ENCODE peak calls at places on chromosome 20, in five cellular contexts. G, M, T, P and C are unnamed samples.

GRCh38 chr20:22762576-22763256 is 178.3 kb upstream of the FOXA2 start:
- DNase-seq in M (no peak), P (no peak), T (no peak), G (no peak), C (no peak)

GRCh38 chr20:9912858-9913434 is 74.1 kb upstream of the PAK5 start:
- DNase-seq in G (peak; percentile 6), T (peak; percentile 56), M (peak; percentile 22), P (peak; percentile 37), C (no peak)

GRCh38 chr20:19212524-19213502 is at the start of gene SLC24A3:
- DNase-seq in P (peak; percentile 85), G (no peak), M (peak; percentile 79), T (peak; percentile 83), C (no peak)

GRCh38 chr20:34525709-34526416 is 9.6 kb downstream of the DYNLRB1 start:
- DNase-seq in P (peak; percentile 90), M (peak; percentile 79), G (peak; percentile 98), T (peak; percentile 83), C (peak; percentile 96)

GRCh38 chr20:58340853-58341252 is 31.3 kb downstream of the RAB22A start:
- DNase-seq in T (no peak), P (no peak), M (no peak), G (no peak), C (no peak)

GRCh38 chr20:34439168-34439567 is 76.1 kb downstream of the ITCH start:
- DNase-seq in G (no peak), M (no peak), T (no peak), P (no peak), C (no peak)

GRCh38 chr20:22379472-22379871 is 204.9 kb downstream of the FOXA2 start:
- DNase-seq in P (no peak), G (peak; percentile 25), M (no peak), T (no peak), C (no peak)

GRCh38 chr20:48794360-48794759 is 33.4 kb downstream of the PREX1 start:
- DNase-seq in T (no peak), M (no peak), G (no peak), P (no peak), C (no peak)

GRCh38 chr20:9280654-9281053 is 211.8 kb downstream of the PLCB4 start:
- DNase-seq in P (no peak), G (no peak), M (no peak), T (no peak), C (no peak)

GRCh38 chr20:4560667-4561066 is 161.0 kb upstream of the PRND start:
- DNase-seq in M (no peak), P (no peak), T (no peak), G (no peak), C (no peak)

GRCh38 chr20:41453006-41453950 is 86.7 kb upstream of the EMILIN3 start:
- DNase-seq in P (no peak), T (no peak), M (no peak), G (no peak), C (no peak)

DNA sequence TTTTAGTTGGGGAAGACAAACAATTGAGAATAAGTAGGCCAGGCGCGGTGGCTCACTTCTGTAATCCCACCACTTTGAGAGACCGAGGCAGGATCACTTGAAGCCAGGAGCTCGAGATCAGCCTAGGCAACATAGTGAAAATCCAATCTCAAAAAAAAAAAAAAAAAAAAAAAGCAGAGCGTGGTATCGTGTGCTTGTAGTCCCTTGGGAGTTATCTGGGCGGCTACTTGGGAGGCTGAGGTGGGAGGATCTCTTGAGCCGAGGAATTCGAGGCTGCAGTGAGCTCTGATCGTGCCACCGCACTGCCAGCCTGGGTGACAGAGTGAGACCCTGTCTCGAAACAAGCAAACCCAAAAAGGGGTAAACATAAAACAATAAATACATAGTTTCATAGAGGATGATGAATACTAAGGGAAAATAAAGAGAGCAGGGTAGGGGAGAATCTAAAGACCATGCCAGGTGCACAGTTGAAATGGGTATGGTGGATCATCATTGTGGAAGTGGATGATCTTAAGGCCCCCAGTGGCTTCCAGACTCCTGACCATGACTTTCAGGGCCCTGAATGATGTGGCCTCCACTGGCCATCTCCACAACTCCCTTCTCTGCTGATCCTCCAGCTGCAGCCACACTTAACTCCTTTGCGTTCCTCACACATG is 947 bp downstream of the POFUT1 start:
- DNase-seq in P (no peak), T (no peak), G (no peak), M (no peak), C (peak; percentile 78)
- H3K4me3 ChIP-seq in P (peak overlapping the region; percentile 91), T (peak overlapping the region; percentile 99), G (peak overlapping the region; percentile 97), M (peak overlapping the region; percentile 89), C (peak overlapping the region; percentile 92)

GRCh38 chr20:24979036-24979960 is 13.3 kb downstream of the APMAP start:
- DNase-seq in T (no peak), G (no peak), M (no peak), P (no peak), C (no peak)

GRCh38 chr20:24978493-24978892 is 14.1 kb downstream of the APMAP start:
- DNase-seq in G (no peak), M (no peak), P (no peak), T (no peak), C (no peak)

GRCh38 chr20:24980321-24981053 is 12.1 kb downstream of the APMAP start:
- DNase-seq in T (no peak), G (no peak), P (no peak), M (no peak), C (no peak)

GRCh38 chr20:24977797-24978196 is 14.8 kb downstream of the APMAP start:
- DNase-seq in M (no peak), T (no peak), G (no peak), P (no peak), C (no peak)

DNA sequence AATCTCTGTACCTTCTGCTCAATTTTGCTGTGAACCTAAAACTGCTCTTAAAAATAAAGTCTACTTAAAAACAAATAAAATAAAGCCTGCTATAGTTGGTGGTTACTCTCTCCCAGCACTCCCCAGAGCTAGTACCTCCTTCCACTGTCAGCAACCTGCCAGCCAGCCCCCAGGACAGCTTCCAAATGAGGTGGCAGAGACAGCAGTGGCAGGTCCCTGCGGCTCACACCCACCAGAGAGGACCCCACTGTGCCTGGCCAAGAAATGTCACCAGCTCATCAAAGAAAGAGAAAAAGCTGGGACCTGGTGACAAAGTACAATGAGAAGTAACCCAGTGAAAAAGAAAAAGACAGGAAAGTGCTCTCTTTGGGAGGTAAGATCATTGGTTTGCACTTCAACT is 15.2 kb downstream of the APMAP start:
- DNase-seq in T (no peak), G (no peak), M (no peak), P (no peak), C (no peak)
- H3K9me3 ChIP-seq in T (peaks cover 5% of the 10 kb centered on the region), G (peaks cover 6% of the 10 kb centered on the region), M (peaks cover 4% of the 10 kb centered on the region), P (no peaks in the 10 kb centered on the region), C (no peaks in the 10 kb centered on the region)

GRCh38 chr20:2217857-2218529 is 77.8 kb upstream of the TGM3 start:
- DNase-seq in T (no peak), P (no peak), G (no peak), M (no peak), C (no peak)
- TF ChIP-seq CTCF in T (no peak), P (no peak), G (no peak), M (no peak), C (no peak)

GRCh38 chr20:38601216-38602184 is at the start of gene ARHGAP40:
- DNase-seq in T (peak; percentile 51), P (no peak), M (no peak), G (peak; percentile 29), C (peak; percentile 70)
- H3K4me3 ChIP-seq in T (peak within 1 kb of the TSS; percentile 25), P (no peak within 1 kb of the TSS), M (no peak within 1 kb of the TSS), G (no peak within 1 kb of the TSS), C (peak within 1 kb of the TSS; percentile 37)

DNA sequence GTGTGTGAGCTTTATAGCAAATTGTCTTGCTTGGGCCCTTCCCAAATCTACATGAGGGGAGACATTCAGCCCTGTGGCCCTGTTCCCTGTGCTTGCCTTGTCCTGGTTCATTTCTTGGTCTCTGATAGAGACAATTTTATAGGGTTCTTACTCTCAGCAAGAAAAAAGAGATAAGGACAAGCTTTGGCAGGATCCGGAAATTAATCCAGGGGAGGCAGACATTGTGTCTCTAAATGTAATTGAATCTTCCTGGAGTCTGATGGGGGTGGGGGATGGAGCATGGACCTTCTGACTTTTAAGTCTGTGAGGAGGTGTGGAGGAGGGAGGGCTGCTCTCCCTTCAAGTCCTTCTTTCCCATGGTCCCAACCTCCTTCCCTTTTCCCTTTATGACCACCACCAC is 512.7 kb downstream of the DHX35 start:
- DNase-seq in T (no peak), M (no peak), G (no peak), P (no peak), C (no peak)
- H3K9me3 ChIP-seq in T (no peaks in the 10 kb centered on the region), M (no peaks in the 10 kb centered on the region), G (peaks cover 3% of the 10 kb centered on the region), P (no peaks in the 10 kb centered on the region), C (no peaks in the 10 kb centered on the region)

DNA sequence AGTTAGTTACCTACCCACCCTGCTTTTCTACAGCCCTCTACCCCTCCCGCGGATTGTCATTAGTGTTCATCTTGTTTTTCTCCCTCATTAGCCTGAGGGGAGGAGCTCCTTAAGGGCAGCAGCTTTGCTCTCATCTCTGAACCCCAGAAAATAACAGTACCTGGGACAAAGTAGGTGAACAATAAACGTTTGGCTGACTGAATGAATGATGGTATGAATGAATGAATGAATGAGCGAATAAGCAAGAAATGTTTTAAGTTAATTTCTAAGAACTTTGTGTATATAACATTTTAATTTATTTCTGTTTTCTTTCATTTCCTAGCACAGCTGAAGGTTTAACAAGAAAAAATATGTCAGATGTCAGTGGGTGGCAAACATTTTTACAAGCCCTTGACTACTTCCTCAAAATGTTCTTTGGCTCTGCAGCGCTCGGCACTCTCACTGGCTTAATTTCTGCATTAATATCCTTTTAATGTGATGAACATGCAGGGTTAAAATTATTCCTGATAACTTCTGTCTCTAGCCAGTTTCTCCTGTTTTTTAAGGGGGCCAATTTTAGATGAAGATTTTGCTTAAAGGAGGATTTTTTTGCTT is 50.1 kb downstream of the SLC9A8 start:
- DNase-seq in G (no peak), M (no peak), T (no peak), P (no peak), C (no peak)
- TF ChIP-seq CTCF in G (no peak), M (no peak), T (no peak), P (no peak), C (no peak)

GRCh38 chr20:31861346-31862156 is 8.8 kb downstream of the DUSP15 start:
- DNase-seq in T (peak; percentile 58), M (no peak), P (peak; percentile 77), G (no peak), C (peak; percentile 98)

GRCh38 chr20:31863296-31864085 is 6.8 kb downstream of the DUSP15 start:
- DNase-seq in P (peak; percentile 16), M (no peak), T (no peak), G (no peak), C (no peak)

GRCh38 chr20:31860431-31861345 is 9.6 kb downstream of the DUSP15 start:
- DNase-seq in M (no peak), G (no peak), P (peak; percentile 31), T (no peak), C (peak; percentile 95)

GRCh38 chr20:31862506-31862905 is 7.8 kb downstream of the DUSP15 start:
- DNase-seq in T (no peak), G (no peak), P (peak; percentile 41), M (no peak), C (no peak)

GRCh38 chr20:31862157-31862470 is 8.2 kb downstream of the DUSP15 start:
- DNase-seq in P (no peak), T (no peak), M (no peak), G (no peak), C (no peak)
- H3K4me3 ChIP-seq in P (no peak overlapping the region), T (peak overlapping the region; percentile 54), M (no peak overlapping the region), G (no peak overlapping the region), C (no peak overlapping the region)

GRCh38 chr20:56003966-56004365 is 1.4 kb downstream of the CBLN4 start:
- DNase-seq in T (no peak), M (peak; percentile 20), P (peak; percentile 67), G (no peak), C (peak; percentile 76)
- H3K9me3 ChIP-seq in T (no peaks in the 10 kb centered on the region), M (no peaks in the 10 kb centered on the region), P (no peaks in the 10 kb centered on the region), G (no peaks in the 10 kb centered on the region), C (no peaks in the 10 kb centered on the region)

GRCh38 chr20:911882-912600 is 4.1 kb downstream of the ANGPT4 start:
- DNase-seq in P (no peak), T (no peak), G (no peak), M (no peak), C (peak; percentile 32)
- TF ChIP-seq CTCF in P (no peak), T (no peak), G (no peak), M (no peak), C (no peak)